ENCODE peak calls at places on chromosomes 5 and 9, in four cellular contexts. A is 8988T; B is stimulated activated CD4-positive, alpha-beta T cell treated with anti-CD3 and anti-CD28 coated beads, TNF-alpha, amount 100 ng/mL, for 1 hour; W is fibroblast of gingiva. G is an unnamed sample.

GRCh38 chr5:91288117-91288516 is 95.0 kb downstream of the ARRDC3 start:
- DNase-seq in A (no peak), B (no peak), W (peak), G (no peak)

GRCh38 chr5:38382898-38383297 is 124.5 kb downstream of the EGFLAM start:
- DNase-seq in A (peak), B (no peak), W (peak), G (peak)

GRCh38 chr9:94490465-94490864 is 64.4 kb upstream of the PCAT7 start:
- DNase-seq in A (no peak), B (no peak), W (no peak), G (no peak)

GRCh38 chr5:135887447-135887864 is 8.2 kb downstream of the IL9 start:
- DNase-seq in A (peak), B (peak), W (peak), G (peak)

GRCh38 chr9:91647371-91647770 is 223.7 kb upstream of the NFIL3 start:
- DNase-seq in A (no peak), B (no peak), W (no peak), G (no peak)

GRCh38 chr5:51567636-51568035 is 184.4 kb downstream of the ISL1 start:
- DNase-seq in A (no peak), B (no peak), W (no peak), G (no peak)

GRCh38 chr5:125277494-125278154 is 531.2 kb upstream of the ZNF608 start:
- DNase-seq in A (peak), B (no peak), W (no peak), G (no peak)

GRCh38 chr5:14184725-14185124 is 41.6 kb downstream of the TRIO start:
- DNase-seq in A (no peak), B (no peak), W (peak), G (no peak)

GRCh38 chr5:126354012-126354856 is 69.0 kb upstream of the GRAMD2B start:
- DNase-seq in A (no peak), B (no peak), W (peak), G (no peak)

GRCh38 chr9:114981095-114981494 is 50.7 kb upstream of the TNFSF8 start:
- DNase-seq in A (no peak), B (no peak), W (no peak), G (no peak)

GRCh38 chr9:69243116-69243515 is 69.0 kb downstream of the TJP2 start:
- DNase-seq in A (no peak), B (no peak), W (no peak), G (no peak)

GRCh38 chr9:71403106-71403505 is 281.7 kb upstream of the TRPM3 start:
- DNase-seq in A (no peak), B (no peak), W (no peak), G (no peak)

GRCh38 chr9:18985464-18985951 is 47.5 kb downstream of the SAXO1 start:
- DNase-seq in A (no peak), B (no peak), W (peak), G (no peak)

GRCh38 chr9:81628897-81629296 is 60.5 kb downstream of the TLE1 start:
- DNase-seq in A (no peak), B (no peak), W (no peak), G (no peak)

GRCh38 chr9:76605271-76605670 is 146.3 kb downstream of the GCNT1 start:
- DNase-seq in A (no peak), B (no peak), W (no peak), G (no peak)

GRCh38 chr9:82645591-82645990 is 417.4 kb downstream of the RASEF start:
- DNase-seq in A (no peak), B (no peak), W (no peak), G (no peak)

GRCh38 chr5:39364367-39364766 is at the start of gene C9:
- DNase-seq in A (no peak), B (no peak), W (no peak), G (no peak)

GRCh38 chr9:121322037-121322736 is 47.9 kb downstream of the STOM start:
- DNase-seq in A (no peak), B (no peak), W (peak), G (no peak)

GRCh38 chr5:135211083-135211790 is 177.2 kb upstream of the PITX1 start:
- DNase-seq in A (no peak), B (no peak), W (peak), G (no peak)

GRCh38 chr9:128365525-128365924 is 5.6 kb upstream of the URM1 start:
- DNase-seq in A (no peak), B (no peak), W (no peak), G (no peak)

GRCh38 chr9:123863164-123863855 is 66.6 kb downstream of the DENND1A start:
- DNase-seq in A (no peak), B (no peak), W (peak), G (no peak)